ENCODE peak calls at places on chromosomes 4 and X, in four cellular contexts. H, P, F and T are unnamed samples.

GRCh38 chr4:163902417-163902816 is 407.9 kb downstream of the TMA16 start:
- DNase-seq in H (no peak), P (no peak), F (no peak), T (no peak)

GRCh38 chrX:25442501-25442900 is 426.7 kb upstream of the ARX start:
- DNase-seq in H (no peak), P (no peak), F (no peak), T (no peak)

GRCh38 chr4:142567199-142567598 is 278.9 kb downstream of the INPP4B start:
- DNase-seq in H (peak; percentile 19), P (peak; percentile 3), F (peak; percentile 17), T (no peak)

GRCh38 chrX:9315086-9315485 is 149.8 kb upstream of the TBL1X start:
- DNase-seq in H (no peak), P (no peak), F (no peak), T (no peak)

GRCh38 chr4:30837131-30837539 is 117.0 kb downstream of the PCDH7 start:
- DNase-seq in H (peak; percentile 25), P (no peak), F (no peak), T (no peak)

GRCh38 chr4:22689428-22689827 is 3.3 kb upstream of the GBA3 start:
- DNase-seq in H (no peak), P (no peak), F (no peak), T (no peak)

GRCh38 chr4:156949373-156949814 is 22.2 kb downstream of the PDGFC start:
- DNase-seq in H (no peak), P (no peak), F (no peak), T (no peak)

GRCh38 chr4:129378346-129378745 is 282.4 kb downstream of the C4orf33 start:
- DNase-seq in H (no peak), P (no peak), F (no peak), T (no peak)

GRCh38 chr4:1967512-1968149 is 41.1 kb downstream of the NELFA start:
- DNase-seq in H (no peak), P (no peak), F (no peak), T (peak; percentile 10)

GRCh38 chr4:170729897-170730296 is 640.1 kb upstream of the AADAT start:
- DNase-seq in H (no peak), P (no peak), F (no peak), T (no peak)

GRCh38 chrX:8049827-8050226 is 121.2 kb downstream of the VCX2 start:
- DNase-seq in H (no peak), P (no peak), F (no peak), T (no peak)

GRCh38 chrX:24113161-24113560 is 36.4 kb upstream of the ZFX start:
- DNase-seq in H (no peak), P (no peak), F (no peak), T (no peak)

GRCh38 chr4:152643153-152644035 is 36.4 kb downstream of the TMEM154 start:
- DNase-seq in H (no peak), P (no peak), F (no peak), T (no peak)

GRCh38 chr4:155207534-155208257 is 740 bp upstream of the NPY2R start:
- DNase-seq in H (peak; percentile 22), P (no peak), F (no peak), T (peak; percentile 67)

GRCh38 chr4:102569200-102569599 is 68.0 kb downstream of the NFKB1 start:
- DNase-seq in H (no peak), P (no peak), F (no peak), T (no peak)

GRCh38 chrX:45712067-45712466 is 511.4 kb upstream of the DIPK2B start:
- DNase-seq in H (no peak), P (no peak), F (no peak), T (no peak)

GRCh38 chrX:5708209-5708608 is 520.5 kb downstream of the NLGN4X start:
- DNase-seq in H (no peak), P (no peak), F (no peak), T (no peak)

GRCh38 chr4:168336837-168337549 is 18.4 kb upstream of the DDX60 start:
- DNase-seq in H (no peak), P (no peak), F (no peak), T (no peak)

GRCh38 chr4:107317596-107317995 is 281.5 kb upstream of the DKK2 start:
- DNase-seq in H (no peak), P (no peak), F (no peak), T (no peak)

GRCh38 chr4:58602022-58602421 is 1491.8 kb upstream of the IGFBP7 start:
- DNase-seq in H (no peak), P (no peak), F (no peak), T (no peak)

GRCh38 chrX:47166126-47166525 is 21.1 kb downstream of the RBM10 start:
- DNase-seq in H (no peak), P (no peak), F (no peak), T (no peak)

GRCh38 chr4:185721949-185722316 is 90.1 kb downstream of the SORBS2 start:
- DNase-seq in H (no peak), P (no peak), F (no peak), T (no peak)

GRCh38 chrX:80879143-80879542 is 69.5 kb upstream of the BRWD3 start:
- DNase-seq in H (no peak), P (no peak), F (no peak), T (no peak)

GRCh38 chrX:44874481-44875184 is 1.6 kb downstream of the KDM6A start:
- DNase-seq in H (peak; percentile 23), P (no peak), F (peak; percentile 36), T (no peak)

GRCh38 chrX:65686246-65686645 is 18.8 kb downstream of the MSN start:
- DNase-seq in H (no peak), P (no peak), F (no peak), T (no peak)

GRCh38 chr4:157045507-157046127 is 30.3 kb upstream of the GLRB start:
- DNase-seq in H (peak; percentile 68), P (no peak), F (no peak), T (no peak)

GRCh38 chr4:114600066-114600552 is 1.5 kb downstream of the UGT8 start:
- DNase-seq in H (peak; percentile 12), P (no peak), F (no peak), T (no peak)

GRCh38 chrX:42686706-42687105 is 91.3 kb downstream of the PPP1R2C start:
- DNase-seq in H (no peak), P (no peak), F (no peak), T (no peak)

GRCh38 chr4:74821541-74821940 is 27.2 kb upstream of the BTC start:
- DNase-seq in H (no peak), P (no peak), F (no peak), T (no peak)

GRCh38 chr4:13733817-13734216 is 106.3 kb upstream of the BOD1L1 start:
- DNase-seq in H (no peak), P (no peak), F (no peak), T (no peak)

GRCh38 chr4:64584981-64585557 is 175.8 kb upstream of the TECRL start:
- DNase-seq in H (peak; percentile 23), P (no peak), F (no peak), T (no peak)

GRCh38 chrX:134936542-134936941 is 54.2 kb upstream of the SMIM10 start:
- DNase-seq in H (no peak), P (no peak), F (no peak), T (no peak)

GRCh38 chr4:154560824-154561231 is 2.0 kb upstream of the FGB start:
- DNase-seq in H (no peak), P (no peak), F (no peak), T (no peak)

GRCh38 chr4:139281212-139281611 is 1.2 kb upstream of the MGARP start:
- DNase-seq in H (no peak), P (no peak), F (no peak), T (no peak)